ENCODE peak calls at places on chromosomes 7 and 10, in five cellular contexts. D, A, Q, F and N are unnamed samples.

GRCh38 chr10:91941426-91941825 is 17.9 kb downstream of the BTAF1 start:
- DNase-seq in A (no peak), D (no peak), Q (no peak), F (no peak), N (no peak)

GRCh38 chr10:119541459-119542356 is 811 bp downstream of the RGS10 start:
- DNase-seq in D (peak), A (no peak), Q (no peak), F (peak), N (peak)

GRCh38 chr7:82442492-82443043 is 1.0 kb downstream of the CACNA2D1 start:
- DNase-seq in Q (no peak), F (peak), A (no peak), D (peak), N (no peak)

GRCh38 chr10:4459531-4459930 is 366.5 kb upstream of the AKR1E2 start:
- DNase-seq in D (peak), A (no peak), F (no peak), Q (no peak), N (no peak)

GRCh38 chr10:103277713-103278299 is 868 bp downstream of the INA start:
- DNase-seq in A (no peak), D (no peak), F (no peak), Q (no peak), N (no peak)

GRCh38 chr10:125692932-125693847 is 10.2 kb upstream of the TEX36 start:
- DNase-seq in F (no peak), A (no peak), D (no peak), Q (no peak), N (no peak)

GRCh38 chr10:71846816-71847215 is 4.2 kb downstream of the PSAP start:
- DNase-seq in Q (no peak), F (no peak), D (no peak), A (no peak), N (no peak)

GRCh38 chr10:23338155-23338828 is 6.3 kb downstream of the C10orf67 start:
- DNase-seq in F (no peak), Q (peak), A (no peak), D (peak), N (no peak)

GRCh38 chr10:121668336-121669009 is 70.2 kb upstream of the FGFR2 start:
- DNase-seq in F (peak), Q (no peak), A (peak), D (no peak), N (peak)

GRCh38 chr10:19412531-19412930 is 363.9 kb downstream of the MALRD1 start:
- DNase-seq in F (no peak), A (no peak), Q (no peak), D (peak), N (peak)

GRCh38 chr10:69645296-69645665 is 15.2 kb downstream of the FAM241B start:
- DNase-seq in F (peak), A (no peak), D (no peak), Q (no peak), N (no peak)

GRCh38 chr10:12360461-12360860 is 11.1 kb downstream of the CAMK1D start:
- DNase-seq in Q (no peak), D (no peak), F (no peak), A (no peak), N (no peak)

GRCh38 chr7:73577627-73578341 is 595 bp downstream of the TBL2 start:
- DNase-seq in Q (no peak), D (peak), A (peak), F (peak), N (peak)

GRCh38 chr7:30846378-30846777 is 65.3 kb upstream of the AQP1 start:
- DNase-seq in A (peak), F (no peak), D (no peak), Q (no peak), N (no peak)

GRCh38 chr10:95767884-95768556 is 12.1 kb downstream of the ENTPD1 start:
- DNase-seq in F (no peak), Q (no peak), D (peak), A (no peak), N (no peak)

GRCh38 chr7:5690931-5691461 is 90.5 kb downstream of the RNF216 start:
- DNase-seq in A (no peak), D (peak), Q (no peak), F (peak), N (no peak)

GRCh38 chr10:6669269-6669859 is 89.3 kb upstream of the PRKCQ start:
- DNase-seq in Q (peak), F (no peak), A (peak), D (peak), N (peak)

GRCh38 chr7:106466867-106467266 is 182.1 kb upstream of the NAMPT start:
- DNase-seq in A (no peak), D (no peak), F (no peak), Q (no peak), N (no peak)

GRCh38 chr10:78618050-78618449 is 450.7 kb upstream of the ZMIZ1 start:
- DNase-seq in Q (no peak), F (no peak), D (no peak), A (no peak), N (no peak)
- H3K4me3 ChIP-seq in Q (no peak), F (no peak), D (no peak), A (no peak), N (no peak)

DNA sequence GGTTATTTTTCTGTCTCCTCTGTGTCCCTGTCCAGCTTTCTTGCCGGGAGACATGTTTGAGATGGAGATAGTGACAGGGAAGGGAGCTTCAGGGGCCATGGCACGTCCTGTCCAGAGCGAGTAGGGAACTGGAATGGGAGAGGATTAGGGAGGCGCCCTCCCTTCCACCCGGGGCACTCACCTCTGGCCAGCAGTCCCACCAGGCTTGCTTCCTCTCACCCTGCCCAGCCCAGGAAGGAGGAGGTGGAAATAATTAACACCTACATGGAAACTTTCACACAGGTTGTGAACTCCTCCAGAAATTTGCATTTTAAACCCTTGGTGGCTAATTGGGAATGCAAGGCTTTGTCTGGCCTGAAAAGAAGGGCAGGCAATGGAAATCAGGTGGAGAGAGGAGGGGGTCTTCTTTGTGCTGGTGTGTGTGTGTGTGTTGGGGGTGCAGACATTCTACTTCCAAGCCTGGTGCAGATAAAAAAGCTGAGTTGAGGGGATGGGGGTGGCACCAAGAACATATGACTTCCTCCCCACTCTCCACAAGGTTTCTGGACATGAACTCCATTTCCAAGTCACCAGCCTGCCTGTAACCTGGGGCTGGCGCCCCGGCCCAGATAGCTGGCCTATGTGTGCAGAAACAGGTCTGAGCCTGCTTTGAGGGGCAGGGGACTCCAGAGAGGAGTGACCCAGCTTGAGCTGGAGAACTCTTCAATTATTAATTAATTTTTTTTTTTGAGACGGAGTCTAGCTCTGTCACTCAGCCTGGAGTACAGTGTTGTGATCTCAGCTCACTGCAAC is 199.4 kb downstream of the CYP26A1 start:
- DNase-seq in A (no peak), F (no peak), D (no peak), Q (no peak), N (no peak)
- H3K9ac ChIP-seq in A (no peak), F (no peak), D (no peak), Q (no peak), N (no peak)

GRCh38 chr7:38858281-38858884 is 50.6 kb downstream of the VPS41 start:
- DNase-seq in F (no peak), D (peak), Q (no peak), A (no peak), N (no peak)
- H3K27ac ChIP-seq in F (no peak), D (no peak), Q (no peak), A (no peak), N (no peak)

GRCh38 chr7:150567846-150568245 is 656 bp downstream of the GIMAP4 start:
- DNase-seq in F (no peak), D (no peak), A (no peak), Q (no peak), N (no peak)

GRCh38 chr7:150569245-150569644 is 2.1 kb downstream of the GIMAP4 start:
- DNase-seq in A (no peak), F (no peak), Q (no peak), D (no peak), N (no peak)

GRCh38 chr7:150566572-150566971 is 618 bp upstream of the GIMAP4 start:
- DNase-seq in D (no peak), Q (no peak), F (no peak), A (no peak), N (no peak)

GRCh38 chr7:150567168-150567567 is at the start of gene GIMAP4:
- DNase-seq in Q (no peak), D (no peak), A (no peak), F (no peak), N (no peak)

DNA sequence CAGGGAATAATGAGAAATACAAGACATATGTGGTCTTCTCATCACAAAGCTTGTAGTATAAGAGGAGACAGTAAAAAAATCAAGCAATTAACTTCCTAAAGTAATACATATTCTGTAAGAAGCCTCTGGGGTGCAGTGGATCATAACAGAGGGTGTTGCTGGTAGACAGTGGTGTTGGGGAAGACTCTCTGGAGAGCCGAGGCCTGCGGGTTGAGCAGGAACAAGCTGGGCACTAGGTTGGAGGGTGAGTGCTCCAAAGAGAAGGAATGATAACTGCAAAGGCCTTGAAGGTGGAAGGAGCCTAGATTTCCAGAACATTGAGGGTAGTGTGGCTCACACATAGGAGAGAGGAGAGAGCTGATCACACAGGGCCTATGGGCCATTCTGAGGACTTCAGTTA is 1.5 kb downstream of the GIMAP4 start:
- DNase-seq in A (no peak), F (no peak), D (no peak), Q (no peak), N (no peak)
- H3K4me3 ChIP-seq in A (peak), F (peak), D (no peak), Q (no peak), N (no peak)

GRCh38 chr7:95922191-95922590 is 149.8 kb downstream of the DYNC1I1 start:
- DNase-seq in F (no peak), D (no peak), A (no peak), Q (no peak), N (no peak)
- H3K9ac ChIP-seq in F (no peak), D (no peak), A (no peak), Q (no peak), N (no peak)